ENCODE peak calls at places on chromosomes 4 and X, in six cellular contexts. One of them, this sample, is unnamed. For H3K36me3, the result is how much of the 10 kb centered on the place peaks cover.

GRCh38 chr4:76897522-76898384 is at the start of gene SOWAHB:
- DNase-seq in neuronal stem cell: peak
- DNase-seq in PC-3: peak
- DNase-seq in neural progenitor cell: peak
- DNase-seq in H1: peak
- DNase-seq in mammary epithelial cell: peak
- DNase-seq in this sample: peak

GRCh38 chr4:152961041-152961751 is 25.1 kb downstream of the FHDC1 start:
- DNase-seq in PC-3: no peak
- DNase-seq in neural progenitor cell: no peak
- DNase-seq in mammary epithelial cell: no peak
- DNase-seq in neuronal stem cell: no peak
- DNase-seq in H1: no peak
- DNase-seq in this sample: no peak

GRCh38 chrX:9874483-9874882 is 88.3 kb downstream of the SHROOM2 start:
- DNase-seq in mammary epithelial cell: no peak
- DNase-seq in PC-3: peak
- DNase-seq in H1: no peak
- DNase-seq in neuronal stem cell: no peak
- DNase-seq in neural progenitor cell: no peak
- DNase-seq in this sample: no peak

GRCh38 chr4:169756971-169757574 is 671 bp downstream of the HPF1 start:
- DNase-seq in neural progenitor cell: no peak
- DNase-seq in PC-3: no peak
- DNase-seq in mammary epithelial cell: peak
- DNase-seq in neuronal stem cell: no peak
- DNase-seq in H1: no peak
- DNase-seq in this sample: no peak

GRCh38 chrX:17939724-17940123 is 78.6 kb upstream of the RAI2 start:
- DNase-seq in neural progenitor cell: no peak
- DNase-seq in H1: no peak
- DNase-seq in neuronal stem cell: no peak
- DNase-seq in PC-3: peak
- DNase-seq in mammary epithelial cell: no peak
- DNase-seq in this sample: no peak

GRCh38 chr4:145909331-145909730 is 29.3 kb downstream of the ZNF827 start:
- DNase-seq in PC-3: peak
- DNase-seq in H1: peak
- DNase-seq in neural progenitor cell: peak
- DNase-seq in mammary epithelial cell: peak
- DNase-seq in neuronal stem cell: peak
- DNase-seq in this sample: peak

GRCh38 chr4:189463734-189464133 is 476.9 kb upstream of the FRG1 start:
- DNase-seq in neuronal stem cell: no peak
- DNase-seq in PC-3: no peak
- DNase-seq in H1: no peak
- DNase-seq in neural progenitor cell: no peak
- DNase-seq in mammary epithelial cell: no peak
- DNase-seq in this sample: no peak

GRCh38 chrX:54640103-54640428 is 110.0 kb downstream of the GNL3L start:
- DNase-seq in neural progenitor cell: no peak
- DNase-seq in mammary epithelial cell: no peak
- DNase-seq in H1: no peak
- DNase-seq in neuronal stem cell: no peak
- DNase-seq in PC-3: no peak
- DNase-seq in this sample: no peak

GRCh38 chr4:105710678-105711077 is 2.1 kb downstream of the GSTCD start:
- DNase-seq in H1: no peak
- DNase-seq in neural progenitor cell: no peak
- DNase-seq in mammary epithelial cell: peak
- DNase-seq in PC-3: peak
- DNase-seq in neuronal stem cell: no peak
- DNase-seq in this sample: no peak

GRCh38 chr4:127698789-127699200 is 31.4 kb upstream of the SLC25A31 start:
- DNase-seq in neuronal stem cell: no peak
- DNase-seq in neural progenitor cell: no peak
- DNase-seq in PC-3: peak
- DNase-seq in H1: no peak
- DNase-seq in mammary epithelial cell: peak
- DNase-seq in this sample: no peak

GRCh38 chr4:158869001-158869400 is 100.2 kb downstream of the FNIP2 start:
- DNase-seq in neural progenitor cell: no peak
- DNase-seq in mammary epithelial cell: no peak
- DNase-seq in neuronal stem cell: no peak
- DNase-seq in PC-3: no peak
- DNase-seq in H1: no peak
- DNase-seq in this sample: no peak

GRCh38 chrX:97215166-97215565 is 331.5 kb downstream of the RPA4 start:
- DNase-seq in H1: no peak
- DNase-seq in neural progenitor cell: no peak
- DNase-seq in neuronal stem cell: no peak
- DNase-seq in mammary epithelial cell: no peak
- DNase-seq in PC-3: no peak
- DNase-seq in this sample: no peak

GRCh38 chrX:40539214-40540142 is 41.3 kb upstream of the ATP6AP2 start:
- DNase-seq in mammary epithelial cell: peak
- DNase-seq in neuronal stem cell: no peak
- DNase-seq in neural progenitor cell: peak
- DNase-seq in H1: peak
- DNase-seq in PC-3: no peak
- DNase-seq in this sample: peak

GRCh38 chrX:132292753-132293152 is 73.5 kb upstream of the RAP2C start:
- DNase-seq in neural progenitor cell: peak
- DNase-seq in neuronal stem cell: peak
- DNase-seq in mammary epithelial cell: peak
- DNase-seq in H1: no peak
- DNase-seq in PC-3: peak
- DNase-seq in this sample: peak

GRCh38 chr4:36281384-36282106 is at the start of gene DTHD1:
- DNase-seq in neural progenitor cell: no peak
- DNase-seq in mammary epithelial cell: peak
- DNase-seq in H1: no peak
- DNase-seq in PC-3: peak
- DNase-seq in neuronal stem cell: no peak
- DNase-seq in this sample: no peak

GRCh38 chr4:107561481-107561880 is 158.6 kb downstream of the PAPSS1 start:
- DNase-seq in PC-3: no peak
- DNase-seq in neural progenitor cell: no peak
- DNase-seq in neuronal stem cell: no peak
- DNase-seq in mammary epithelial cell: no peak
- DNase-seq in H1: no peak
- DNase-seq in this sample: no peak

GRCh38 chr4:138410266-138410665 is 168.1 kb upstream of the SLC7A11 start:
- DNase-seq in neural progenitor cell: no peak
- DNase-seq in H1: no peak
- DNase-seq in neuronal stem cell: no peak
- DNase-seq in mammary epithelial cell: no peak
- DNase-seq in PC-3: no peak
- DNase-seq in this sample: no peak

GRCh38 chr4:150381671-150382427 is 200.1 kb upstream of the MAB21L2 start:
- DNase-seq in neuronal stem cell: no peak
- DNase-seq in H1: no peak
- DNase-seq in mammary epithelial cell: no peak
- DNase-seq in neural progenitor cell: no peak
- DNase-seq in PC-3: no peak
- DNase-seq in this sample: no peak

GRCh38 chr4:37989398-37990260 is 29.4 kb downstream of the PTTG2 start:
- DNase-seq in neuronal stem cell: no peak
- DNase-seq in PC-3: no peak
- DNase-seq in H1: peak
- DNase-seq in mammary epithelial cell: no peak
- DNase-seq in neural progenitor cell: no peak
- DNase-seq in this sample: no peak
- H3K9ac ChIP-seq in neuronal stem cell: no peak
- H3K9ac ChIP-seq in PC-3: no peak
- H3K9ac ChIP-seq in H1: no peak
- H3K9ac ChIP-seq in mammary epithelial cell: no peak
- H3K9ac ChIP-seq in neural progenitor cell: no peak
- H3K9ac ChIP-seq in this sample: no peak

GRCh38 chr4:10455133-10455532 is 2.1 kb downstream of the ZNF518B start:
- DNase-seq in neuronal stem cell: no peak
- DNase-seq in mammary epithelial cell: no peak
- DNase-seq in H1: no peak
- DNase-seq in PC-3: no peak
- DNase-seq in neural progenitor cell: no peak
- DNase-seq in this sample: no peak
- H3K4me3 ChIP-seq in neuronal stem cell: no peak
- H3K4me3 ChIP-seq in mammary epithelial cell: no peak
- H3K4me3 ChIP-seq in H1: peak
- H3K4me3 ChIP-seq in PC-3: no peak
- H3K4me3 ChIP-seq in neural progenitor cell: peak
- H3K4me3 ChIP-seq in this sample: no peak

DNA sequence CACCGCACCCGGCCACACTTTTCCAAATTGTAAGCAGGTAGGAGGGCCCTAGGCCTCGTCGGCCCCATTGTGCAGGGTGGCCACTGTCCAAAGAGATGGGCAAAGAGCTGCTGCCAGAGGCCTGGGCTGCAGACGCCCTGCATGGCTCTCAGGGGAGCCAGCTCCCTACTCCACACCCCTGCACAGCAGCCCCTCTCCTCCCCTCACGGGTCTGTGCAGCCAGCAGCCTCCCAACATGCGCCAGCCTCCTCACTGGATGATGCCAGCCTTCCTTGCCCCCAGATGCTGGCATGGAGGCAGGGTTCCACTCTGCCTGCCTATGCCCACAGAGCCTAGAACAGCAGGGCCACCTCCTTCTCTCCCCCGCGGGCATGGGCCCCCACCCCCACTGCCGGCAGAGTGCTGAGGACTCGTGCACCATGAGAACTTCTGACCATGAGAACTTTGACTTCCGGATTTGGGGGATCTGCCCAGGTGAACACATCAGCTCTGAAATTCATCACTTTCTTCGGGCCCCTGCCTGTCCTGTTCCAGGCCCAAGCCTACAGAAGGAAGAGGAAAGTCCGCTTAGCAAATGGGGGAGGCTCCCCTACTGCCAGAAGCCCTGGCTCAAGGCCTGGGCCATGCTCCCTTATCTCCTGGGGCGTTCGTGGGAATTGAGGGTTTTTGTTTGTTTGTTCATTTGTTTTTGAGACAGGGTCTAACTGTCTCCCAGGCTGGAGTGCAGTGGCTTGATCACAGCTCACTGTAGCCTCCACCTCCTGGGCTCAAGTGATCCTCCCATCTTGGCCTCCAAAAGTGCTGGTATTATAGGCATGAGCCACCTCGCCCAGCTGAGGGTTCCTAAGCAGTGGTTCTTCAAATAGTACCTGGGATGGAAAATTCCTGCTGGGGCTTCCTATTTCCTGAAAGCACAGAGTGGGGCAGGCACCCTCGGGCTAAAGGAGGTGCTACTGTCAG is 8.0 kb downstream of the IRAK1 start:
- DNase-seq in neural progenitor cell: no peak
- DNase-seq in PC-3: no peak
- DNase-seq in H1: no peak
- DNase-seq in neuronal stem cell: no peak
- DNase-seq in mammary epithelial cell: no peak
- DNase-seq in this sample: no peak
- H3K36me3 ChIP-seq in neural progenitor cell: under half
- H3K36me3 ChIP-seq in PC-3: under half
- H3K36me3 ChIP-seq in H1: under half
- H3K36me3 ChIP-seq in neuronal stem cell: under half
- H3K36me3 ChIP-seq in mammary epithelial cell: under half
- H3K36me3 ChIP-seq in this sample: under half

GRCh38 chr4:48047421-48047844 is 30.9 kb downstream of the NIPAL1 start:
- DNase-seq in neuronal stem cell: no peak
- DNase-seq in mammary epithelial cell: no peak
- DNase-seq in PC-3: no peak
- DNase-seq in neural progenitor cell: no peak
- DNase-seq in H1: no peak
- DNase-seq in this sample: peak
- H3K9ac ChIP-seq in neuronal stem cell: no peak
- H3K9ac ChIP-seq in mammary epithelial cell: no peak
- H3K9ac ChIP-seq in PC-3: no peak
- H3K9ac ChIP-seq in neural progenitor cell: no peak
- H3K9ac ChIP-seq in H1: no peak
- H3K9ac ChIP-seq in this sample: no peak